ENCODE peak calls at places on chromosome 11, in four cellular contexts. U, L, T and C are unnamed samples.

GRCh38 chr11:118439656-118440055 is 3.4 kb downstream of the KMT2A start:
- DNase-seq in U (no peak), L (peak), T (no peak), C (no peak)

GRCh38 chr11:128757235-128757711 is 63.4 kb downstream of the FLI1 start:
- DNase-seq in U (peak), L (peak), T (peak), C (peak)

GRCh38 chr11:127054153-127054552 is 53.6 kb upstream of the KIRREL3 start:
- DNase-seq in U (no peak), L (no peak), T (no peak), C (no peak)

GRCh38 chr11:113201055-113201818 is 113.1 kb upstream of the TTC12 start:
- DNase-seq in U (no peak), L (no peak), T (no peak), C (no peak)

GRCh38 chr11:108135845-108136599 is 14.7 kb downstream of the ACAT1 start:
- DNase-seq in U (no peak), L (peak), T (no peak), C (no peak)

GRCh38 chr11:119709638-119710346 is 19.2 kb downstream of the NECTIN1 start:
- DNase-seq in U (no peak), L (no peak), T (no peak), C (no peak)

GRCh38 chr11:71490731-71491390 is 36.2 kb upstream of the KRTAP5-7 start:
- DNase-seq in U (no peak), L (no peak), T (no peak), C (no peak)

GRCh38 chr11:8310743-8311298 is 47.1 kb upstream of the LMO1 start:
- DNase-seq in U (no peak), L (no peak), T (no peak), C (no peak)

GRCh38 chr11:120473486-120473885 is 38.1 kb upstream of the GRIK4 start:
- DNase-seq in U (no peak), L (no peak), T (no peak), C (no peak)

GRCh38 chr11:68673291-68673930 is 10.9 kb upstream of the GAL start:
- DNase-seq in U (no peak), L (no peak), T (no peak), C (no peak)

GRCh38 chr11:130561441-130561881 is 113.0 kb downstream of the ADAMTS15 start:
- DNase-seq in U (no peak), L (no peak), T (no peak), C (no peak)

GRCh38 chr11:289706-290620 is 1.0 kb downstream of the PGGHG start:
- DNase-seq in U (no peak), L (no peak), T (no peak), C (no peak)